ENCODE peak calls at places on chromosomes 5 and 9, in six cellular contexts. One of them, this sample, is unnamed.

GRCh38 chr9:118252027-118252426 is 547.8 kb downstream of the TLR4 start:
- DNase-seq in body of pancreas: no peak
- DNase-seq in endothelial cell of umbilical vein: no peak
- DNase-seq in A549: no peak
- DNase-seq in transverse colon: no peak
- DNase-seq in gastrocnemius medialis: no peak
- DNase-seq in this sample: no peak

GRCh38 chr5:66467564-66467963 is 128.6 kb upstream of the MAST4 start:
- DNase-seq in body of pancreas: no peak
- DNase-seq in endothelial cell of umbilical vein: no peak
- DNase-seq in A549: no peak
- DNase-seq in transverse colon: no peak
- DNase-seq in gastrocnemius medialis: no peak
- DNase-seq in this sample: no peak

GRCh38 chr5:141514330-141515111 is 25.6 kb downstream of the PCDHGC5 start:
- DNase-seq in body of pancreas: no peak
- DNase-seq in endothelial cell of umbilical vein: peak; percentile 28
- DNase-seq in A549: no peak
- DNase-seq in transverse colon: no peak
- DNase-seq in gastrocnemius medialis: peak; percentile 74
- DNase-seq in this sample: no peak

GRCh38 chr5:111099058-111099778 is 7.1 kb downstream of the WDR36 start:
- DNase-seq in body of pancreas: no peak
- DNase-seq in endothelial cell of umbilical vein: peak; percentile 78
- DNase-seq in A549: no peak
- DNase-seq in transverse colon: no peak
- DNase-seq in gastrocnemius medialis: no peak
- DNase-seq in this sample: no peak

GRCh38 chr9:127660886-127661285 is 45.9 kb upstream of the CFAP157 start:
- DNase-seq in body of pancreas: no peak
- DNase-seq in endothelial cell of umbilical vein: no peak
- DNase-seq in A549: no peak
- DNase-seq in transverse colon: no peak
- DNase-seq in gastrocnemius medialis: no peak
- DNase-seq in this sample: no peak

GRCh38 chr5:137282216-137282615 is 216.9 kb downstream of the SPOCK1 start:
- DNase-seq in body of pancreas: no peak
- DNase-seq in endothelial cell of umbilical vein: peak; percentile 21
- DNase-seq in A549: peak; percentile 57
- DNase-seq in transverse colon: no peak
- DNase-seq in gastrocnemius medialis: no peak
- DNase-seq in this sample: no peak

GRCh38 chr5:127960126-127960744 is 123.3 kb upstream of the SLC12A2 start:
- DNase-seq in body of pancreas: no peak
- DNase-seq in endothelial cell of umbilical vein: peak; percentile 91
- DNase-seq in A549: no peak
- DNase-seq in transverse colon: no peak
- DNase-seq in gastrocnemius medialis: no peak
- DNase-seq in this sample: no peak

GRCh38 chr5:105288946-105289345 is 1726.4 kb upstream of the NUDT12 start:
- DNase-seq in body of pancreas: no peak
- DNase-seq in endothelial cell of umbilical vein: no peak
- DNase-seq in A549: no peak
- DNase-seq in transverse colon: no peak
- DNase-seq in gastrocnemius medialis: no peak
- DNase-seq in this sample: no peak

DNA sequence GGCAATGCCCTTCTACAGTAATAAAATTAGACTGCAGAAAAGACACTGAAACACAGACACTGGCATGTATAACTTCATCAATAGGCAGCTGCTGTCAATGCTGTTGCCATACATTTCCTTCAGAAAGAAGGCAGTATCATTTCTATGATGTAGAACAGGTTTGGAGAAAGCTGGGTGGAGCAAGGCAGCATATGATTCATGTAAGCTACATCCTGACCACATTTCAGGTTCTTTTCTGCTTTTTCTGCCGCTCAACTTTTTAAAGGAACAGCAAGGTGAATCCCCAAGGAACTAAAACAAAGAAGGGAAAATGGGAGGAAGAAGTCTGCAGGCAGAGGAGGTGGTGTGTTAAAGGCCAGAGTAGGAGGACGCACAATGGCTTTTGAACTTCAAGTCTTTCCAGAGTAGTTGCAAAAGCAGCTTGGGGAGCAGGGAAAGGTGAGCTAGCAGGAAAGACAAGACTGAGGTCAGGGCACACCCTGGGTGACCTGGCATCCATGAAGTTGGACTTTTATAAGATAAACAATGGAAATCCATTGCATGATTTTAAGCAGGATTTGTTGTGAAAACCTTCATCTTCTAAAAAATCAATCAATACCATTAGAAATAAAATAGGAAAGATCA is 142.1 kb downstream of the MED10 start:
- DNase-seq in body of pancreas: no peak
- DNase-seq in endothelial cell of umbilical vein: no peak
- DNase-seq in A549: no peak
- DNase-seq in transverse colon: no peak
- DNase-seq in gastrocnemius medialis: no peak
- DNase-seq in this sample: no peak
- TF ChIP-seq POLR2A in body of pancreas: no peak
- TF ChIP-seq POLR2A in endothelial cell of umbilical vein: no peak
- TF ChIP-seq POLR2A in A549: no peak
- TF ChIP-seq POLR2A in transverse colon: no peak
- TF ChIP-seq POLR2A in gastrocnemius medialis: no peak
- TF ChIP-seq POLR2A in this sample: no peak

GRCh38 chr9:21334969-21335632 is at the start of gene KLHL9:
- DNase-seq in body of pancreas: peak; percentile 93
- DNase-seq in endothelial cell of umbilical vein: peak; percentile 91
- DNase-seq in A549: peak; percentile 97
- DNase-seq in transverse colon: peak; percentile 94
- DNase-seq in gastrocnemius medialis: peak; percentile 87
- DNase-seq in this sample: peak; percentile 82
- TF ChIP-seq POLR2A in body of pancreas: peak; percentile 65
- TF ChIP-seq POLR2A in endothelial cell of umbilical vein: peak; percentile 74
- TF ChIP-seq POLR2A in A549: peak; percentile 71
- TF ChIP-seq POLR2A in transverse colon: peak; percentile 69
- TF ChIP-seq POLR2A in gastrocnemius medialis: no peak
- TF ChIP-seq POLR2A in this sample: peak; percentile 64

GRCh38 chr5:138563340-138564118 is 11.7 kb downstream of the HSPA9 start:
- DNase-seq in body of pancreas: no peak
- DNase-seq in endothelial cell of umbilical vein: no peak
- DNase-seq in A549: no peak
- DNase-seq in transverse colon: no peak
- DNase-seq in gastrocnemius medialis: no peak
- DNase-seq in this sample: no peak
- TF ChIP-seq POLR2A in body of pancreas: no peak
- TF ChIP-seq POLR2A in endothelial cell of umbilical vein: no peak
- TF ChIP-seq POLR2A in A549: no peak
- TF ChIP-seq POLR2A in transverse colon: no peak
- TF ChIP-seq POLR2A in gastrocnemius medialis: no peak
- TF ChIP-seq POLR2A in this sample: no peak

DNA sequence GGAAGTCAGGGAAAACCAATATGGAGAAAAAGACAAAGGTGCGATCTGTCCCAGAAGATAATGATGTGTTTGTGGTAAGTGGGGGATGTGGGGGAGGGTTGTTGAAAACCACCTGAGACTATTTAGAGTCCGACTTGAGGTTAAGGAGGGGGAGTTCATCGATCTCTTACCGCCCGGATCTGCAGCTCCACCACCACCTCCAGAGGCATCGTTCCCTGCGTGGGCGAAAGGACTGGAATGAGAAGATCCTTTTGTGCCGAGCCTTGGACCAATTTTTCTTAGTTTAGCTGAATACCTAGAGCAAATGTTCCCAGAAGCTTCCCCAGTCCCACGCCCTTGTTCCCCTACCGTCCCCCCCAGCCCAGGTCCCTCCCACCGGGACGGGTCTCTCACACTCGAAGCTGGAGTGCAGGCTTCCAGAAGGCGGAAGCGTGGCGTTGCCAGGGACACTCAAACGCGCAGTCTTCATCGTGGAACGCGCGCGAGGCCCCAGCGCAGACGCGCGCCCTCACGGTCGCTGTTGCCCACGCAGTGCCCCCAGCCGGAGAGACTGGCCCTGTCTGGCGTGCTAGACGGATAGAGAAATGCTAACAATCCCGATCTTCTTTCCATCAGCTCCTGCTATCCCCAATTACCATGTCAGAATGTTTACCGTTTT is at the start of gene SPATA6L:
- DNase-seq in body of pancreas: peak; percentile 76
- DNase-seq in endothelial cell of umbilical vein: peak; percentile 71
- DNase-seq in A549: peak; percentile 63
- DNase-seq in transverse colon: peak; percentile 76
- DNase-seq in gastrocnemius medialis: peak; percentile 35
- DNase-seq in this sample: peak; percentile 11
- TF ChIP-seq POLR2A in body of pancreas: peak; percentile 38
- TF ChIP-seq POLR2A in endothelial cell of umbilical vein: no peak
- TF ChIP-seq POLR2A in A549: peak; percentile 72
- TF ChIP-seq POLR2A in transverse colon: peak; percentile 23
- TF ChIP-seq POLR2A in gastrocnemius medialis: no peak
- TF ChIP-seq POLR2A in this sample: peak; percentile 43

GRCh38 chr5:68421667-68422220 is 206.2 kb downstream of the PIK3R1 start:
- DNase-seq in body of pancreas: no peak
- DNase-seq in endothelial cell of umbilical vein: no peak
- DNase-seq in A549: no peak
- DNase-seq in transverse colon: no peak
- DNase-seq in gastrocnemius medialis: no peak
- DNase-seq in this sample: no peak

GRCh38 chr5:68420476-68421344 is 205.2 kb downstream of the PIK3R1 start:
- DNase-seq in body of pancreas: no peak
- DNase-seq in endothelial cell of umbilical vein: no peak
- DNase-seq in A549: no peak
- DNase-seq in transverse colon: peak; percentile 28
- DNase-seq in gastrocnemius medialis: no peak
- DNase-seq in this sample: no peak

GRCh38 chr5:68424799-68425537 is 209.4 kb downstream of the PIK3R1 start:
- DNase-seq in body of pancreas: no peak
- DNase-seq in endothelial cell of umbilical vein: peak; percentile 20
- DNase-seq in A549: no peak
- DNase-seq in transverse colon: no peak
- DNase-seq in gastrocnemius medialis: no peak
- DNase-seq in this sample: no peak

GRCh38 chr5:68426609-68427008 is 211.1 kb downstream of the PIK3R1 start:
- DNase-seq in body of pancreas: no peak
- DNase-seq in endothelial cell of umbilical vein: no peak
- DNase-seq in A549: no peak
- DNase-seq in transverse colon: no peak
- DNase-seq in gastrocnemius medialis: no peak
- DNase-seq in this sample: no peak

GRCh38 chr5:68423154-68423811 is 207.7 kb downstream of the PIK3R1 start:
- DNase-seq in body of pancreas: no peak
- DNase-seq in endothelial cell of umbilical vein: no peak
- DNase-seq in A549: no peak
- DNase-seq in transverse colon: no peak
- DNase-seq in gastrocnemius medialis: no peak
- DNase-seq in this sample: no peak
- TF ChIP-seq POLR2A in body of pancreas: no peak
- TF ChIP-seq POLR2A in endothelial cell of umbilical vein: no peak
- TF ChIP-seq POLR2A in A549: no peak
- TF ChIP-seq POLR2A in transverse colon: no peak
- TF ChIP-seq POLR2A in gastrocnemius medialis: no peak
- TF ChIP-seq POLR2A in this sample: no peak

GRCh38 chr5:1312993-1313833 is 18.3 kb upstream of the TERT start:
- DNase-seq in body of pancreas: no peak
- DNase-seq in endothelial cell of umbilical vein: no peak
- DNase-seq in A549: no peak
- DNase-seq in transverse colon: peak; percentile 55
- DNase-seq in gastrocnemius medialis: no peak
- DNase-seq in this sample: no peak
- TF ChIP-seq POLR2A in body of pancreas: no peak
- TF ChIP-seq POLR2A in endothelial cell of umbilical vein: no peak
- TF ChIP-seq POLR2A in A549: no peak
- TF ChIP-seq POLR2A in transverse colon: no peak
- TF ChIP-seq POLR2A in gastrocnemius medialis: no peak
- TF ChIP-seq POLR2A in this sample: no peak

DNA sequence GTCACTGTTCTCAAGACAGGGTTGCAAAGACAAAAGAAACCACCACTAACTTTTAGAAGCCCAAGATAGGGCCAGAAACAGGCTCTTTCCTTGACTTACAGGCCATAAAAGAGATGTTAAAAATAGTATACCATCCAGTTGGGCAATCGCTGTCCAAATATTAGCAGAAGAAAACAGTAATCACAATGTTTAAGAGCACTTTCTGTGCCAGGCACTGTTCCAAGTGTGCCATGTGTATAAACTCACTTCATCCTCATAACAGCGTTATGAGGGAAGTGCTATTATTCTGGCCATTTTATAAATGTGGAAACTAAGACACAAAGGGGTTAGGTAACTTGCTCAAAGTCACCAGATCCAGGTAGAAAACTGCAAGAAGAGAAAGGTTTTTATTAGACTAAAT is 111.7 kb downstream of the KCNN2 start:
- DNase-seq in body of pancreas: peak; percentile 80
- DNase-seq in endothelial cell of umbilical vein: no peak
- DNase-seq in A549: no peak
- DNase-seq in transverse colon: peak; percentile 45
- DNase-seq in gastrocnemius medialis: no peak
- DNase-seq in this sample: no peak
- TF ChIP-seq POLR2A in body of pancreas: no peak
- TF ChIP-seq POLR2A in endothelial cell of umbilical vein: no peak
- TF ChIP-seq POLR2A in A549: no peak
- TF ChIP-seq POLR2A in transverse colon: no peak
- TF ChIP-seq POLR2A in gastrocnemius medialis: no peak
- TF ChIP-seq POLR2A in this sample: no peak

GRCh38 chr9:91948061-91948422 is 2.0 kb downstream of the ROR2 start:
- DNase-seq in body of pancreas: no peak
- DNase-seq in endothelial cell of umbilical vein: no peak
- DNase-seq in A549: no peak
- DNase-seq in transverse colon: no peak
- DNase-seq in gastrocnemius medialis: no peak
- DNase-seq in this sample: no peak
- TF ChIP-seq POLR2A in body of pancreas: no peak
- TF ChIP-seq POLR2A in endothelial cell of umbilical vein: no peak
- TF ChIP-seq POLR2A in A549: no peak
- TF ChIP-seq POLR2A in transverse colon: no peak
- TF ChIP-seq POLR2A in gastrocnemius medialis: no peak
- TF ChIP-seq POLR2A in this sample: no peak

GRCh38 chr5:132417010-132417439 is 47.5 kb downstream of the SLC22A5 start:
- DNase-seq in body of pancreas: no peak
- DNase-seq in endothelial cell of umbilical vein: no peak
- DNase-seq in A549: no peak
- DNase-seq in transverse colon: no peak
- DNase-seq in gastrocnemius medialis: peak; percentile 55
- DNase-seq in this sample: no peak
- TF ChIP-seq POLR2A in body of pancreas: no peak
- TF ChIP-seq POLR2A in endothelial cell of umbilical vein: no peak
- TF ChIP-seq POLR2A in A549: no peak
- TF ChIP-seq POLR2A in transverse colon: no peak
- TF ChIP-seq POLR2A in gastrocnemius medialis: no peak
- TF ChIP-seq POLR2A in this sample: no peak

GRCh38 chr9:89274838-89275237 is 36.2 kb upstream of the CKS2 start:
- DNase-seq in body of pancreas: no peak
- DNase-seq in endothelial cell of umbilical vein: no peak
- DNase-seq in A549: no peak
- DNase-seq in transverse colon: no peak
- DNase-seq in gastrocnemius medialis: no peak
- DNase-seq in this sample: no peak
- TF ChIP-seq POLR2A in body of pancreas: no peak
- TF ChIP-seq POLR2A in endothelial cell of umbilical vein: no peak
- TF ChIP-seq POLR2A in A549: no peak
- TF ChIP-seq POLR2A in transverse colon: no peak
- TF ChIP-seq POLR2A in gastrocnemius medialis: no peak
- TF ChIP-seq POLR2A in this sample: no peak

This sample was measured in HepG2.